ENCODE peak calls at places on chromosomes 4 and X, in eight cellular contexts. A is NT2/D1, N is ACHN, J is A549, P is NCI-H2227 treated with DMSO at 0.1 percent for 48 hours, T is neural crest cell, M is Ammon's horn, L is epithelial cell of esophagus. Z is an unnamed sample.

GRCh38 chr4:10123227-10124101 is 6.9 kb upstream of the WDR1 start:
- DNase-seq in M (no peak), J (no peak), L (no peak), T (peak), P (no peak), A (no peak), N (no peak), Z (no peak)

GRCh38 chrX:135185795-135186443 is 14.7 kb upstream of the CT55 start:
- DNase-seq in T (peak), L (peak), A (peak), J (peak), M (peak), N (peak), P (peak), Z (peak)

GRCh38 chr4:152540293-152540674 is 4.4 kb upstream of the FBXW7 start:
- DNase-seq in M (no peak), J (no peak), T (no peak), N (no peak), L (no peak), A (no peak), P (no peak), Z (no peak)

GRCh38 chrX:107565005-107565404 is 63.3 kb upstream of the PRPS1 start:
- DNase-seq in J (no peak), A (no peak), N (peak), T (no peak), P (no peak), L (no peak), M (no peak), Z (no peak)

GRCh38 chr4:169311643-169312365 is 41.0 kb upstream of the SH3RF1 start:
- DNase-seq in P (no peak), L (peak), M (peak), T (peak), A (peak), J (peak), N (peak), Z (peak)

GRCh38 chr4:3465698-3466671 is 2.9 kb downstream of the DOK7 start:
- DNase-seq in M (no peak), N (no peak), J (no peak), A (no peak), L (no peak), P (no peak), T (no peak), Z (no peak)

GRCh38 chrX:131626681-131627296 is 82.9 kb downstream of the OR13H1 start:
- DNase-seq in P (no peak), A (no peak), J (peak), T (no peak), N (no peak), M (peak), L (peak), Z (no peak)

GRCh38 chrX:106948641-106949040 is 28.4 kb downstream of the CLDN2 start:
- DNase-seq in L (peak), M (no peak), P (no peak), J (no peak), N (no peak), T (no peak), A (no peak), Z (no peak)

GRCh38 chr4:13544556-13545393 is 467 bp upstream of the NKX3-2 start:
- DNase-seq in L (peak), M (peak), J (peak), N (peak), T (peak), P (peak), A (peak), Z (peak)

GRCh38 chr4:60744767-60745166 is 455.4 kb upstream of the ADGRL3 start:
- DNase-seq in L (peak), A (no peak), T (no peak), P (no peak), M (no peak), N (no peak), J (no peak), Z (peak)

GRCh38 chr4:2395584-2395983 is 22.9 kb downstream of the ZFYVE28 start:
- DNase-seq in J (no peak), T (no peak), A (no peak), P (no peak), M (no peak), N (no peak), L (no peak), Z (no peak)

GRCh38 chr4:169604903-169605331 is 7.5 kb downstream of the NEK1 start:
- DNase-seq in M (no peak), A (no peak), N (no peak), J (no peak), L (no peak), T (no peak), P (no peak), Z (no peak)

GRCh38 chr4:5203309-5203708 is 152.0 kb downstream of the STK32B start:
- DNase-seq in P (no peak), J (no peak), A (no peak), T (no peak), M (no peak), L (no peak), N (no peak), Z (no peak)

GRCh38 chr4:126969360-126969759 is 663.4 kb upstream of the INTU start:
- DNase-seq in J (no peak), L (no peak), P (no peak), M (no peak), T (no peak), N (no peak), A (no peak), Z (no peak)

GRCh38 chr4:26741491-26741871 is 119.2 kb upstream of the STIM2 start:
- DNase-seq in N (no peak), T (no peak), L (no peak), P (no peak), A (no peak), M (peak), J (no peak), Z (no peak)

Z was measured in mammary epithelial cell.